ENCODE peak calls at places on chromosomes 1 and 21, in five cellular contexts. One of them, this sample, is unnamed.

GRCh38 chr1:25804244-25804963 is 4.4 kb downstream of the SELENON start:
- DNase-seq in stomach: no peak
- DNase-seq in endodermal cell: no peak
- DNase-seq in tibial artery: no peak
- DNase-seq in AG10803: no peak
- DNase-seq in this sample: no peak

GRCh38 chr1:208137144-208137682 is 107.0 kb downstream of the PLXNA2 start:
- DNase-seq in stomach: no peak
- DNase-seq in endodermal cell: no peak
- DNase-seq in tibial artery: no peak
- DNase-seq in AG10803: peak; percentile 60
- DNase-seq in this sample: no peak

GRCh38 chr1:212633144-212633543 is 24.6 kb downstream of the ATF3 start:
- DNase-seq in stomach: no peak
- DNase-seq in endodermal cell: peak; percentile 8
- DNase-seq in tibial artery: no peak
- DNase-seq in AG10803: no peak
- DNase-seq in this sample: no peak

GRCh38 chr1:20109223-20109856 is 10.0 kb downstream of the PLA2G2D start:
- DNase-seq in stomach: no peak
- DNase-seq in endodermal cell: no peak
- DNase-seq in tibial artery: no peak
- DNase-seq in AG10803: no peak
- DNase-seq in this sample: no peak

GRCh38 chr1:12552111-12552888 is 65.7 kb downstream of the DHRS3 start:
- DNase-seq in stomach: no peak
- DNase-seq in endodermal cell: no peak
- DNase-seq in tibial artery: peak; percentile 73
- DNase-seq in AG10803: no peak
- DNase-seq in this sample: no peak

GRCh38 chr1:219492676-219493075 is 120.2 kb downstream of the ZC3H11B start:
- DNase-seq in stomach: no peak
- DNase-seq in endodermal cell: no peak
- DNase-seq in tibial artery: no peak
- DNase-seq in AG10803: no peak
- DNase-seq in this sample: no peak

GRCh38 chr1:7384121-7384520 is 387.0 kb upstream of the VAMP3 start:
- DNase-seq in stomach: peak; percentile 7
- DNase-seq in endodermal cell: peak; percentile 27
- DNase-seq in tibial artery: peak; percentile 27
- DNase-seq in AG10803: no peak
- DNase-seq in this sample: no peak

GRCh38 chr1:82091729-82092128 is 291.0 kb downstream of the ADGRL2 start:
- DNase-seq in stomach: no peak
- DNase-seq in endodermal cell: no peak
- DNase-seq in tibial artery: no peak
- DNase-seq in AG10803: no peak
- DNase-seq in this sample: no peak

GRCh38 chr1:226624526-226624925 is 76.0 kb downstream of the STUM start:
- DNase-seq in stomach: no peak
- DNase-seq in endodermal cell: peak; percentile 12
- DNase-seq in tibial artery: peak; percentile 35
- DNase-seq in AG10803: peak; percentile 70
- DNase-seq in this sample: no peak

GRCh38 chr1:111737216-111738132 is 1.7 kb downstream of the INKA2 start:
- DNase-seq in stomach: no peak
- DNase-seq in endodermal cell: no peak
- DNase-seq in tibial artery: no peak
- DNase-seq in AG10803: no peak
- DNase-seq in this sample: no peak

GRCh38 chr21:45601551-45601950 is 42.0 kb upstream of the PCBP3 start:
- DNase-seq in stomach: no peak
- DNase-seq in endodermal cell: peak; percentile 21
- DNase-seq in tibial artery: peak; percentile 39
- DNase-seq in AG10803: no peak
- DNase-seq in this sample: no peak

GRCh38 chr1:184743062-184743756 is 11.4 kb downstream of the EDEM3 start:
- DNase-seq in stomach: no peak
- DNase-seq in endodermal cell: no peak
- DNase-seq in tibial artery: no peak
- DNase-seq in AG10803: no peak
- DNase-seq in this sample: no peak

GRCh38 chr1:68600049-68600661 is 103.3 kb upstream of the DEPDC1 start:
- DNase-seq in stomach: no peak
- DNase-seq in endodermal cell: peak; percentile 57
- DNase-seq in tibial artery: no peak
- DNase-seq in AG10803: peak; percentile 8
- DNase-seq in this sample: no peak

GRCh38 chr1:59058681-59059441 is 238.0 kb upstream of the FGGY start:
- DNase-seq in stomach: no peak
- DNase-seq in endodermal cell: no peak
- DNase-seq in tibial artery: no peak
- DNase-seq in AG10803: no peak
- DNase-seq in this sample: no peak

GRCh38 chr1:169676001-169676400 is 35.4 kb downstream of the SELL start:
- DNase-seq in stomach: peak; percentile 29
- DNase-seq in endodermal cell: no peak
- DNase-seq in tibial artery: no peak
- DNase-seq in AG10803: peak; percentile 2
- DNase-seq in this sample: no peak

GRCh38 chr1:192967211-192967877 is 91.8 kb downstream of the UCHL5 start:
- DNase-seq in stomach: no peak
- DNase-seq in endodermal cell: no peak
- DNase-seq in tibial artery: no peak
- DNase-seq in AG10803: no peak
- DNase-seq in this sample: no peak

GRCh38 chr1:66271904-66272254 is 262.1 kb upstream of the SGIP1 start:
- DNase-seq in stomach: no peak
- DNase-seq in endodermal cell: peak; percentile 57
- DNase-seq in tibial artery: peak; percentile 84
- DNase-seq in AG10803: peak; percentile 80
- DNase-seq in this sample: no peak

GRCh38 chr1:153849487-153850185 is 73.1 kb downstream of the GATAD2B start:
- DNase-seq in stomach: no peak
- DNase-seq in endodermal cell: no peak
- DNase-seq in tibial artery: no peak
- DNase-seq in AG10803: no peak
- DNase-seq in this sample: no peak

GRCh38 chr1:150127868-150128267 is 21.8 kb upstream of the PLEKHO1 start:
- DNase-seq in stomach: no peak
- DNase-seq in endodermal cell: no peak
- DNase-seq in tibial artery: no peak
- DNase-seq in AG10803: no peak
- DNase-seq in this sample: no peak

GRCh38 chr1:205430631-205431305 is 8.9 kb upstream of the LEMD1 start:
- DNase-seq in stomach: peak; percentile 71
- DNase-seq in endodermal cell: peak; percentile 94
- DNase-seq in tibial artery: no peak
- DNase-seq in AG10803: peak; percentile 15
- DNase-seq in this sample: peak; percentile 76

GRCh38 chr21:31182231-31183129 is 144.2 kb upstream of the KRTAP19-8 start:
- DNase-seq in stomach: no peak
- DNase-seq in endodermal cell: no peak
- DNase-seq in tibial artery: no peak
- DNase-seq in AG10803: no peak
- DNase-seq in this sample: no peak

GRCh38 chr1:42658880-42659337 is 686 bp downstream of the PPIH start:
- DNase-seq in stomach: no peak
- DNase-seq in endodermal cell: no peak
- DNase-seq in tibial artery: no peak
- DNase-seq in AG10803: no peak
- DNase-seq in this sample: peak; percentile 7

GRCh38 chr1:201376464-201377374 is 761 bp downstream of the TNNT2 start:
- DNase-seq in stomach: peak; percentile 38
- DNase-seq in endodermal cell: peak; percentile 96
- DNase-seq in tibial artery: no peak
- DNase-seq in AG10803: peak; percentile 4
- DNase-seq in this sample: peak; percentile 62

GRCh38 chr1:160081261-160081936 is at the start of gene KCNJ9:
- DNase-seq in stomach: no peak
- DNase-seq in endodermal cell: peak; percentile 71
- DNase-seq in tibial artery: no peak
- DNase-seq in AG10803: peak; percentile 31
- DNase-seq in this sample: no peak

GRCh38 chr21:42069327-42069726 is 1.8 kb upstream of the UMODL1 start:
- DNase-seq in stomach: no peak
- DNase-seq in endodermal cell: no peak
- DNase-seq in tibial artery: no peak
- DNase-seq in AG10803: no peak
- DNase-seq in this sample: no peak

GRCh38 chr1:64042331-64043100 is 160.9 kb upstream of the UBE2U start:
- DNase-seq in stomach: peak; percentile 57
- DNase-seq in endodermal cell: no peak
- DNase-seq in tibial artery: peak; percentile 72
- DNase-seq in AG10803: peak; percentile 86
- DNase-seq in this sample: no peak

GRCh38 chr1:28507247-28507645 is 1.4 kb downstream of the RCC1 start:
- DNase-seq in stomach: no peak
- DNase-seq in endodermal cell: no peak
- DNase-seq in tibial artery: no peak
- DNase-seq in AG10803: no peak
- DNase-seq in this sample: no peak

GRCh38 chr1:217332426-217333065 is 298.3 kb downstream of the GPATCH2 start:
- DNase-seq in stomach: peak; percentile 31
- DNase-seq in endodermal cell: no peak
- DNase-seq in tibial artery: no peak
- DNase-seq in AG10803: no peak
- DNase-seq in this sample: no peak

GRCh38 chr1:54850737-54851136 is 36.3 kb downstream of the DHCR24 start:
- DNase-seq in stomach: no peak
- DNase-seq in endodermal cell: no peak
- DNase-seq in tibial artery: no peak
- DNase-seq in AG10803: peak; percentile 98
- DNase-seq in this sample: no peak

GRCh38 chr1:221939598-221939997 is 197.7 kb upstream of the DUSP10 start:
- DNase-seq in stomach: no peak
- DNase-seq in endodermal cell: no peak
- DNase-seq in tibial artery: no peak
- DNase-seq in AG10803: no peak
- DNase-seq in this sample: no peak

GRCh38 chr1:188295157-188295556 is 1466.4 kb downstream of the PLA2G4A start:
- DNase-seq in stomach: no peak
- DNase-seq in endodermal cell: no peak
- DNase-seq in tibial artery: no peak
- DNase-seq in AG10803: no peak
- DNase-seq in this sample: no peak

GRCh38 chr1:87958201-87958600 is 629.5 kb downstream of the LMO4 start:
- DNase-seq in stomach: no peak
- DNase-seq in endodermal cell: no peak
- DNase-seq in tibial artery: no peak
- DNase-seq in AG10803: no peak
- DNase-seq in this sample: no peak

GRCh38 chr1:232422098-232422497 is 207.8 kb downstream of the SIPA1L2 start:
- DNase-seq in stomach: no peak
- DNase-seq in endodermal cell: no peak
- DNase-seq in tibial artery: no peak
- DNase-seq in AG10803: no peak
- DNase-seq in this sample: no peak

GRCh38 chr21:34544032-34544496 is 32.1 kb upstream of the KCNE1 start:
- DNase-seq in stomach: peak; percentile 88
- DNase-seq in endodermal cell: peak; percentile 91
- DNase-seq in tibial artery: no peak
- DNase-seq in AG10803: peak; percentile 68
- DNase-seq in this sample: peak; percentile 38

GRCh38 chr1:51506537-51506936 is 12.5 kb downstream of the EPS15 start:
- DNase-seq in stomach: no peak
- DNase-seq in endodermal cell: no peak
- DNase-seq in tibial artery: no peak
- DNase-seq in AG10803: peak; percentile 84
- DNase-seq in this sample: no peak

GRCh38 chr1:183235503-183235902 is 49.4 kb downstream of the LAMC2 start:
- DNase-seq in stomach: no peak
- DNase-seq in endodermal cell: peak; percentile 61
- DNase-seq in tibial artery: no peak
- DNase-seq in AG10803: no peak
- DNase-seq in this sample: no peak

GRCh38 chr1:160224606-160225005 is 19.4 kb downstream of the PEA15 start:
- DNase-seq in stomach: no peak
- DNase-seq in endodermal cell: no peak
- DNase-seq in tibial artery: no peak
- DNase-seq in AG10803: no peak
- DNase-seq in this sample: no peak

DNA sequence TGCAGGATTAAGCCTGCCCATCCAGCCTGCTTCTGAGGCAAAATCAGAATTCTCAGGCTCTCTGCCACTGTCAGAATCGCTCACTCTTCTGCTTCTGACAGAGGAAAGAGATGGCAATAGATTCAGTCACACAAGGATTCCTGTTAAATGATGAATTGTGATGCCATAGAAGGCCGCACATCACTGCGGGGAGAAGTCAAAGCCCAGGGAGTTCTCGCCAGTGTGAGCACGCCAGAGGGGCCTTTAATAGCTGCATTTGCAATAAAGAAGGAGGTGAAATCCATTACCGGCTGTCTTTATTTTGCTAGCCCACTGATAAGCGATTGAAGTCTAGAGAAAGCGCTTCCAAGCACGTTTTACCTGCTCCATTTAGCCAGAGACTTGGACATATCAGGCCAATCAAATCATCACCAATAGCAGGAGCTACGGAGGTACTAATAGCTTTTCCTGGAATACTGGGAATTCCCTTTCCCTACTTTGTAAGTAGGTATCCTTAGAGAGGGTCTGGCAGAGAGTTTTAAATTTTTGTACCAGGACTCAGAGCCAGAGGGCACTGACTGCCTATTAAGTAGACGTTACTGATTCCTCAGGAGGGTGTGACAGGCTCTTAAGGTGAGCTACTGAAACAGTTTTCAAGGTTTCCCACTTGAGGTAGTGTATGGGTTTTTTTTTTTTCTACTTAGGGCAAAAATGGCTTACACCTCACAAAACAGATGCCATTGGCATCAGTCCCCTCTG is 10.1 kb upstream of the TARBP1 start:
- DNase-seq in stomach: no peak
- DNase-seq in endodermal cell: no peak
- DNase-seq in tibial artery: no peak
- DNase-seq in AG10803: no peak
- DNase-seq in this sample: no peak
- TF ChIP-seq CTCF in stomach: no peak
- TF ChIP-seq CTCF in endodermal cell: no peak
- TF ChIP-seq CTCF in tibial artery: no peak
- TF ChIP-seq CTCF in AG10803: no peak
- TF ChIP-seq CTCF in this sample: no peak

GRCh38 chr1:33050221-33051076 is 13.8 kb upstream of the AK2 start:
- DNase-seq in stomach: no peak
- DNase-seq in endodermal cell: no peak
- DNase-seq in tibial artery: no peak
- DNase-seq in AG10803: peak; percentile 95
- DNase-seq in this sample: no peak
- TF ChIP-seq CTCF in stomach: no peak
- TF ChIP-seq CTCF in endodermal cell: peak; percentile 24
- TF ChIP-seq CTCF in tibial artery: no peak
- TF ChIP-seq CTCF in AG10803: no peak
- TF ChIP-seq CTCF in this sample: no peak

GRCh38 chr1:76140227-76140626 is 65.7 kb downstream of the ST6GALNAC3 start:
- DNase-seq in stomach: no peak
- DNase-seq in endodermal cell: peak; percentile 74
- DNase-seq in tibial artery: no peak
- DNase-seq in AG10803: no peak
- DNase-seq in this sample: no peak
- TF ChIP-seq CTCF in stomach: no peak
- TF ChIP-seq CTCF in endodermal cell: peak; percentile 66
- TF ChIP-seq CTCF in tibial artery: no peak
- TF ChIP-seq CTCF in AG10803: no peak
- TF ChIP-seq CTCF in this sample: no peak

GRCh38 chr1:2459757-2460156 is 16.3 kb upstream of the PLCH2 start:
- DNase-seq in stomach: peak; percentile 38
- DNase-seq in endodermal cell: no peak
- DNase-seq in tibial artery: no peak
- DNase-seq in AG10803: no peak
- DNase-seq in this sample: no peak
- TF ChIP-seq CTCF in stomach: no peak
- TF ChIP-seq CTCF in endodermal cell: peak; percentile 21
- TF ChIP-seq CTCF in tibial artery: peak; percentile 8
- TF ChIP-seq CTCF in AG10803: no peak
- TF ChIP-seq CTCF in this sample: no peak

This sample was measured in neural crest cell.